ENCODE peak calls at places on chromosomes 1 and 21, in five cellular contexts. L is anterior cingulate cortex, O is NCI-H1417 treated with DMSO at 0.1 percent for 48 hours, Z is ELR, T is epithelial cell of esophagus. V is an unnamed sample.
A peak's percentile ranks its signal among the peaks of the same experiment; 100 is the strongest.

GRCh38 chr1:148354284-148354869 is 128.7 kb downstream of the PPIAL4G start:
- DNase-seq in L (no peak), O (no peak), Z (no peak), T (no peak), V (no peak)

GRCh38 chr1:161885013-161885412 is 118.9 kb downstream of the ATF6 start:
- DNase-seq in L (no peak), O (no peak), Z (peak; percentile 75), T (peak; percentile 74), V (peak; percentile 98)

GRCh38 chr21:37509802-37510393 is 143.3 kb downstream of the DYRK1A start:
- DNase-seq in L (no peak), O (no peak), Z (peak; percentile 40), T (peak; percentile 52), V (peak; percentile 20)

GRCh38 chr1:35883681-35884155 is 709 bp downstream of the AGO1 start:
- DNase-seq in L (peak; percentile 39), O (no peak), Z (peak; percentile 35), T (peak; percentile 30), V (no peak)

GRCh38 chr1:93620169-93620840 is 61.3 kb downstream of the BCAR3 start:
- DNase-seq in L (no peak), O (no peak), Z (no peak), T (no peak), V (peak; percentile 68)

GRCh38 chr1:208165659-208166058 is 78.5 kb downstream of the PLXNA2 start:
- DNase-seq in L (no peak), O (no peak), Z (no peak), T (no peak), V (no peak)

GRCh38 chr1:113517346-113517745 is 127.0 kb downstream of the MAGI3 start:
- DNase-seq in L (no peak), O (no peak), Z (no peak), T (no peak), V (no peak)

GRCh38 chr1:18927654-18928272 is 25.4 kb upstream of the ALDH4A1 start:
- DNase-seq in L (no peak), O (no peak), Z (peak; percentile 73), T (peak; percentile 39), V (no peak)

GRCh38 chr1:187931781-187932180 is 1103.0 kb downstream of the PLA2G4A start:
- DNase-seq in L (no peak), O (no peak), Z (peak; percentile 28), T (no peak), V (peak; percentile 14)

GRCh38 chr1:174968750-174969244 is 30.9 kb upstream of the CACYBP start:
- DNase-seq in L (no peak), O (no peak), Z (peak; percentile 55), T (peak; percentile 30), V (peak; percentile 65)

GRCh38 chr1:152460529-152460899 is 46.5 kb upstream of the CRNN start:
- DNase-seq in L (no peak), O (no peak), Z (no peak), T (no peak), V (no peak)

GRCh38 chr1:233512538-233512937 is 101.4 kb upstream of the KCNK1 start:
- DNase-seq in L (no peak), O (no peak), Z (no peak), T (no peak), V (no peak)

GRCh38 chr1:170670751-170671628 is 7.1 kb downstream of the PRRX1 start:
- DNase-seq in L (peak; percentile 66), O (no peak), Z (no peak), T (peak; percentile 23), V (no peak)

GRCh38 chr1:14862114-14862513 is 263.6 kb downstream of the KAZN start:
- DNase-seq in L (no peak), O (no peak), Z (no peak), T (no peak), V (no peak)

GRCh38 chr1:2505461-2505994 is 20.9 kb downstream of the PANK4 start:
- DNase-seq in L (no peak), O (no peak), Z (no peak), T (no peak), V (no peak)

GRCh38 chr1:172650474-172651193 is 8.3 kb upstream of the FASLG start:
- DNase-seq in L (no peak), O (no peak), Z (peak; percentile 57), T (peak; percentile 54), V (peak; percentile 6)

GRCh38 chr1:218347316-218347712 is 2.2 kb downstream of the TGFB2 start:
- DNase-seq in L (peak; percentile 26), O (no peak), Z (peak; percentile 54), T (peak; percentile 14), V (no peak)

GRCh38 chr1:205920861-205921558 is 22.2 kb downstream of the SLC26A9 start:
- DNase-seq in L (no peak), O (no peak), Z (no peak), T (no peak), V (no peak)

GRCh38 chr1:201310986-201311355 is 27.7 kb downstream of the PKP1 start:
- DNase-seq in L (no peak), O (no peak), Z (peak; percentile 17), T (peak; percentile 97), V (no peak)

GRCh38 chr1:197320991-197321531 is 53.0 kb downstream of the CRB1 start:
- DNase-seq in L (no peak), O (no peak), Z (no peak), T (peak; percentile 39), V (peak; percentile 24)

V was measured in HCEC 1CT.